ENCODE peak calls at places on chromosomes 4 and X, in five cellular contexts. Q is mammary epithelial cell, V is HCT116, H is fibroblast of lung, T is PC-3. M is an unnamed sample.

GRCh38 chr4:95181446-95182306 is 367.1 kb downstream of the UNC5C start:
- DNase-seq in Q (no peak), V (no peak), H (peak; percentile 85), T (peak; percentile 5), M (no peak)

GRCh38 chrX:151974336-151975227 is at the start of gene GABRE:
- DNase-seq in Q (no peak), V (no peak), H (peak; percentile 58), T (no peak), M (no peak)

GRCh38 chr4:71827811-71828210 is 43.9 kb upstream of the GC start:
- DNase-seq in Q (no peak), V (no peak), H (no peak), T (no peak), M (no peak)

GRCh38 chrX:20374866-20375530 is 108.3 kb upstream of the RPS6KA3 start:
- DNase-seq in Q (no peak), V (no peak), H (no peak), T (peak; percentile 69), M (no peak)

GRCh38 chr4:18754180-18754579 is 732.6 kb upstream of the LCORL start:
- DNase-seq in Q (no peak), V (no peak), H (no peak), T (peak; percentile 5), M (no peak)

GRCh38 chr4:145538636-145539035 is 57.0 kb downstream of the SMAD1 start:
- DNase-seq in Q (no peak), V (no peak), H (no peak), T (no peak), M (no peak)

GRCh38 chrX:17174671-17175070 is 200.3 kb upstream of the NHS start:
- DNase-seq in Q (no peak), V (no peak), H (peak; percentile 27), T (no peak), M (no peak)

GRCh38 chrX:100880368-100880767 is 6.2 kb upstream of the NOX1 start:
- DNase-seq in Q (no peak), V (no peak), H (no peak), T (peak; percentile 9), M (no peak)

GRCh38 chr4:179595671-179596410 is 2153.6 kb upstream of the AGA start:
- DNase-seq in Q (no peak), V (peak; percentile 8), H (peak; percentile 98), T (peak; percentile 52), M (no peak)

GRCh38 chr4:142293536-142293935 is 552.6 kb downstream of the INPP4B start:
- DNase-seq in Q (no peak), V (no peak), H (peak; percentile 83), T (peak; percentile 53), M (no peak)

GRCh38 chr4:185039508-185040273 is 21.4 kb downstream of the HELT start:
- DNase-seq in Q (peak; percentile 35), V (peak; percentile 62), H (peak; percentile 36), T (peak; percentile 54), M (no peak)

GRCh38 chr4:83152771-83153170 is 38.2 kb upstream of the PLAC8 start:
- DNase-seq in Q (no peak), V (no peak), H (no peak), T (no peak), M (no peak)

GRCh38 chr4:82900016-82900334 is 560 bp upstream of the THAP9 start:
- DNase-seq in Q (no peak), V (no peak), H (peak; percentile 41), T (no peak), M (no peak)

GRCh38 chrX:13750204-13750603 is 15.7 kb downstream of the OFD1 start:
- DNase-seq in Q (peak; percentile 60), V (peak; percentile 13), H (peak; percentile 24), T (peak; percentile 78), M (no peak)

GRCh38 chr4:149371021-149371420 is 444.6 kb downstream of the IQCM start:
- DNase-seq in Q (peak; percentile 32), V (peak; percentile 67), H (peak; percentile 66), T (peak; percentile 65), M (peak; percentile 2)

GRCh38 chr4:158444621-158445020 is 77.1 kb upstream of the RXFP1 start:
- DNase-seq in Q (peak; percentile 60), V (no peak), H (peak; percentile 9), T (peak; percentile 53), M (no peak)

GRCh38 chr4:152095701-152096070 is 334.9 kb upstream of the GATB start:
- DNase-seq in Q (peak; percentile 19), V (no peak), H (peak; percentile 23), T (peak; percentile 46), M (no peak)

GRCh38 chrX:39907964-39908616 is 189.7 kb downstream of the BCOR start:
- DNase-seq in Q (peak; percentile 86), V (peak; percentile 53), H (peak; percentile 95), T (peak; percentile 94), M (peak; percentile 76)

GRCh38 chr4:4334798-4335520 is 44.9 kb downstream of the ZBTB49 start:
- DNase-seq in Q (peak; percentile 50), V (peak; percentile 43), H (peak; percentile 34), T (peak; percentile 71), M (no peak)

GRCh38 chr4:4837316-4837715 is 22.1 kb upstream of the MSX1 start:
- DNase-seq in Q (peak; percentile 8), V (no peak), H (peak; percentile 25), T (peak; percentile 4), M (no peak)

GRCh38 chr4:74930166-74930565 is 2.8 kb upstream of the PARM1 start:
- DNase-seq in Q (no peak), V (no peak), H (no peak), T (no peak), M (no peak)

GRCh38 chrX:103741879-103742278 is 31.2 kb downstream of the TMEM31 start:
- DNase-seq in Q (no peak), V (no peak), H (no peak), T (no peak), M (no peak)

GRCh38 chr4:139028191-139028661 is 12.6 kb downstream of the NOCT start:
- DNase-seq in Q (no peak), V (no peak), H (no peak), T (no peak), M (no peak)

GRCh38 chr4:176845636-176846035 is 52.9 kb upstream of the VEGFC start:
- DNase-seq in Q (peak; percentile 83), V (no peak), H (no peak), T (no peak), M (peak; percentile 45)

GRCh38 chr4:176844448-176844847 is 51.7 kb upstream of the VEGFC start:
- DNase-seq in Q (no peak), V (no peak), H (peak; percentile 53), T (no peak), M (no peak)

DNA sequence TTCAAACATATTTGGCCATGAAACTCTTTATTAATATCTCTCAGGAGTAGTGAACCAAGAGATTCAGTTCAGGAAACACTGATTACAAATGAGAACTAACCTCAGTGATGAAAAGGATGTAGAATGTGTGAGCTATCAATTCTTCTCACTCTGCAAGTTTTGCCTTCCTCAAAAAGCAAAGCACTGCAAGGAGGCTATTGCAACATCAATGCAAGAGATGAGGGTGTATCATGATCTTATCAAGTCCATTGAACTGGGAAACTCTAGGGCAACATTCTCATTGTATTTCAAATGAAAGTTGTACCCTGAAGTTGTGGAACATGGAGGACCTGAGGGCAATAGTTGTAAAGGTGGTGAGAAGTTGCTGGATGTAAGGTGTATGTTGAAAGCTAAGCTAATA is 56.4 kb upstream of the VEGFC start:
- DNase-seq in Q (peak; percentile 41), V (no peak), H (no peak), T (no peak), M (no peak)
- H3K9me3 ChIP-seq in Q (no peaks in the 10 kb centered on the region), V (peaks cover 3% of the 10 kb centered on the region), H (no peaks in the 10 kb centered on the region), T (peaks cover 5% of the 10 kb centered on the region), M (peaks cover 4% of the 10 kb centered on the region)

GRCh38 chr4:1993169-1993516 is 15.6 kb downstream of the NELFA start:
- DNase-seq in Q (no peak), V (no peak), H (no peak), T (no peak), M (no peak)

GRCh38 chr4:1996866-1997611 is 11.7 kb downstream of the NELFA start:
- DNase-seq in Q (no peak), V (no peak), H (no peak), T (peak; percentile 25), M (no peak)

GRCh38 chr4:1994935-1995334 is 13.8 kb downstream of the NELFA start:
- DNase-seq in Q (no peak), V (no peak), H (no peak), T (no peak), M (no peak)

GRCh38 chr4:1997712-1998111 is 11.1 kb downstream of the NELFA start:
- DNase-seq in Q (no peak), V (no peak), H (no peak), T (no peak), M (no peak)

DNA sequence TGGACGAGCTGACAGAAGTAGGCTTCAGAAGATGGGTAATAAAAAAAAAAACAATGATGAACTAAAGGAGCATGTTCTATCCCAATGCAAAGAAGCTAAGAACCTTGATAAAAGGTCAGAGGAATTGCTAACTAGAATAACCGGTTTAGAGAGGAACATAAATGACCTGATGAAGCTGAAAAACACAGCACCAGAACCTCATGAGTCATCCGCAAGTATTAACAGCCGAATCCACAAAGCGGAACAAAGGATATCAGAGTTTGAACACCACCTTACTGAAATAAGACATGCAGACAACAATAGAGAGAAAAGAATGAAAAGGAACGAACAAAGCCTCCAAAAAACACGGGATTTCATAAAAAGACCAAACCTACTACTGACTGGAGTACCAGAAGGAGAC is 10.5 kb downstream of the NELFA start:
- DNase-seq in Q (peak; percentile 33), V (no peak), H (peak; percentile 24), T (peak; percentile 66), M (no peak)
- H4K20me1 ChIP-seq in Q (no peaks in the 10 kb centered on the region), V (no peaks in the 10 kb centered on the region), H (no peaks in the 10 kb centered on the region), T (peaks cover 14% of the 10 kb centered on the region), M (no peaks in the 10 kb centered on the region)

GRCh38 chrX:154824638-154825037 is 9.8 kb downstream of the SMIM9 start:
- DNase-seq in Q (peak; percentile 31), V (no peak), H (no peak), T (no peak), M (peak; percentile 30)

GRCh38 chrX:154827624-154828408 is 6.6 kb downstream of the SMIM9 start:
- DNase-seq in Q (no peak), V (no peak), H (no peak), T (no peak), M (no peak)

GRCh38 chrX:154827194-154827593 is 7.3 kb downstream of the SMIM9 start:
- DNase-seq in Q (no peak), V (no peak), H (peak; percentile 6), T (no peak), M (no peak)

GRCh38 chrX:154829926-154830442 is 4.5 kb downstream of the SMIM9 start:
- DNase-seq in Q (no peak), V (no peak), H (no peak), T (no peak), M (no peak)

GRCh38 chrX:154829102-154829501 is 5.4 kb downstream of the SMIM9 start:
- DNase-seq in Q (no peak), V (no peak), H (no peak), T (no peak), M (no peak)
- H3K9me3 ChIP-seq in Q (no peaks in the 10 kb centered on the region), V (no peaks in the 10 kb centered on the region), H (no peaks in the 10 kb centered on the region), T (no peaks in the 10 kb centered on the region), M (no peaks in the 10 kb centered on the region)

GRCh38 chr4:51851937-51852290 is 9.0 kb downstream of the DCUN1D4 start:
- DNase-seq in Q (no peak), V (no peak), H (no peak), T (no peak), M (no peak)

GRCh38 chr4:51850294-51850693 is 7.3 kb downstream of the DCUN1D4 start:
- DNase-seq in Q (no peak), V (no peak), H (no peak), T (no peak), M (no peak)

GRCh38 chr4:51851090-51851936 is 8.4 kb downstream of the DCUN1D4 start:
- DNase-seq in Q (no peak), V (no peak), H (no peak), T (no peak), M (no peak)

GRCh38 chr4:51845736-51846135 is 2.8 kb downstream of the DCUN1D4 start:
- DNase-seq in Q (no peak), V (no peak), H (no peak), T (no peak), M (no peak)

GRCh38 chr4:51849430-51849829 is 6.5 kb downstream of the DCUN1D4 start:
- DNase-seq in Q (no peak), V (no peak), H (no peak), T (no peak), M (no peak)
- H4K20me1 ChIP-seq in Q (peaks cover 1% of the 10 kb centered on the region), V (no peaks in the 10 kb centered on the region), H (no peaks in the 10 kb centered on the region), T (peaks cover 7% of the 10 kb centered on the region), M (no peaks in the 10 kb centered on the region)